ENCODE peak calls at places on chromosomes 13 and 19, in eight cellular contexts. One of them, this sample, is unnamed.

GRCh38 chr19:46890423-46891170 is 29.8 kb downstream of the ARHGAP35 start:
- DNase-seq in Peyer's patch: peak; percentile 67
- DNase-seq in NCI-H1105: no peak
- DNase-seq in OCI-LY7: no peak
- DNase-seq in lung: no peak
- DNase-seq in nephron progenitor cell: no peak
- DNase-seq in stimulated activated CD8-positive, alpha-beta memory T cell treated with anti-CD3 and anti-CD28 coated beads, Interleukin-15, amount 100 ng/mL, for 1 hour: no peak
- DNase-seq in activated CD4-positive, CD25-positive, alpha-beta regulatory T cell treated with anti-CD3 and anti-CD28 coated beads, Interleukin-2, amount 50 U/mL, for 16 hours: no peak
- DNase-seq in this sample: no peak

GRCh38 chr13:28181413-28181812 is 43.1 kb downstream of the PAN3 start:
- DNase-seq in Peyer's patch: no peak
- DNase-seq in NCI-H1105: no peak
- DNase-seq in OCI-LY7: no peak
- DNase-seq in lung: no peak
- DNase-seq in nephron progenitor cell: no peak
- DNase-seq in stimulated activated CD8-positive, alpha-beta memory T cell treated with anti-CD3 and anti-CD28 coated beads, Interleukin-15, amount 100 ng/mL, for 1 hour: no peak
- DNase-seq in activated CD4-positive, CD25-positive, alpha-beta regulatory T cell treated with anti-CD3 and anti-CD28 coated beads, Interleukin-2, amount 50 U/mL, for 16 hours: no peak
- DNase-seq in this sample: no peak

GRCh38 chr13:43116242-43116641 is 92.9 kb downstream of the DNAJC15 start:
- DNase-seq in Peyer's patch: no peak
- DNase-seq in NCI-H1105: no peak
- DNase-seq in OCI-LY7: no peak
- DNase-seq in lung: no peak
- DNase-seq in nephron progenitor cell: no peak
- DNase-seq in stimulated activated CD8-positive, alpha-beta memory T cell treated with anti-CD3 and anti-CD28 coated beads, Interleukin-15, amount 100 ng/mL, for 1 hour: no peak
- DNase-seq in activated CD4-positive, CD25-positive, alpha-beta regulatory T cell treated with anti-CD3 and anti-CD28 coated beads, Interleukin-2, amount 50 U/mL, for 16 hours: no peak
- DNase-seq in this sample: no peak

GRCh38 chr13:21608961-21609360 is 5.0 kb upstream of the MICU2 start:
- DNase-seq in Peyer's patch: no peak
- DNase-seq in NCI-H1105: no peak
- DNase-seq in OCI-LY7: no peak
- DNase-seq in lung: no peak
- DNase-seq in nephron progenitor cell: no peak
- DNase-seq in stimulated activated CD8-positive, alpha-beta memory T cell treated with anti-CD3 and anti-CD28 coated beads, Interleukin-15, amount 100 ng/mL, for 1 hour: no peak
- DNase-seq in activated CD4-positive, CD25-positive, alpha-beta regulatory T cell treated with anti-CD3 and anti-CD28 coated beads, Interleukin-2, amount 50 U/mL, for 16 hours: no peak
- DNase-seq in this sample: no peak

GRCh38 chr19:51181913-51182419 is 39.9 kb downstream of the SIGLEC7 start:
- DNase-seq in Peyer's patch: no peak
- DNase-seq in NCI-H1105: no peak
- DNase-seq in OCI-LY7: no peak
- DNase-seq in lung: no peak
- DNase-seq in nephron progenitor cell: no peak
- DNase-seq in stimulated activated CD8-positive, alpha-beta memory T cell treated with anti-CD3 and anti-CD28 coated beads, Interleukin-15, amount 100 ng/mL, for 1 hour: no peak
- DNase-seq in activated CD4-positive, CD25-positive, alpha-beta regulatory T cell treated with anti-CD3 and anti-CD28 coated beads, Interleukin-2, amount 50 U/mL, for 16 hours: no peak
- DNase-seq in this sample: no peak

GRCh38 chr19:57664269-57665127 is 4.2 kb upstream of the ZSCAN4 start:
- DNase-seq in Peyer's patch: peak; percentile 45
- DNase-seq in NCI-H1105: peak; percentile 37
- DNase-seq in OCI-LY7: no peak
- DNase-seq in lung: peak; percentile 29
- DNase-seq in nephron progenitor cell: peak; percentile 82
- DNase-seq in stimulated activated CD8-positive, alpha-beta memory T cell treated with anti-CD3 and anti-CD28 coated beads, Interleukin-15, amount 100 ng/mL, for 1 hour: no peak
- DNase-seq in activated CD4-positive, CD25-positive, alpha-beta regulatory T cell treated with anti-CD3 and anti-CD28 coated beads, Interleukin-2, amount 50 U/mL, for 16 hours: no peak
- DNase-seq in this sample: no peak

GRCh38 chr13:46314587-46314986 is 72.5 kb downstream of the RUBCNL start:
- DNase-seq in Peyer's patch: no peak
- DNase-seq in NCI-H1105: no peak
- DNase-seq in OCI-LY7: no peak
- DNase-seq in lung: no peak
- DNase-seq in nephron progenitor cell: no peak
- DNase-seq in stimulated activated CD8-positive, alpha-beta memory T cell treated with anti-CD3 and anti-CD28 coated beads, Interleukin-15, amount 100 ng/mL, for 1 hour: no peak
- DNase-seq in activated CD4-positive, CD25-positive, alpha-beta regulatory T cell treated with anti-CD3 and anti-CD28 coated beads, Interleukin-2, amount 50 U/mL, for 16 hours: no peak
- DNase-seq in this sample: no peak

GRCh38 chr13:111397202-111397880 is 76.9 kb downstream of the TEX29 start:
- DNase-seq in Peyer's patch: peak; percentile 37
- DNase-seq in NCI-H1105: no peak
- DNase-seq in OCI-LY7: no peak
- DNase-seq in lung: no peak
- DNase-seq in nephron progenitor cell: no peak
- DNase-seq in stimulated activated CD8-positive, alpha-beta memory T cell treated with anti-CD3 and anti-CD28 coated beads, Interleukin-15, amount 100 ng/mL, for 1 hour: no peak
- DNase-seq in activated CD4-positive, CD25-positive, alpha-beta regulatory T cell treated with anti-CD3 and anti-CD28 coated beads, Interleukin-2, amount 50 U/mL, for 16 hours: no peak
- DNase-seq in this sample: no peak

GRCh38 chr19:38374332-38375097 is at the start of gene PSMD8:
- DNase-seq in Peyer's patch: peak; percentile 100
- DNase-seq in NCI-H1105: peak; percentile 98
- DNase-seq in OCI-LY7: peak; percentile 100
- DNase-seq in lung: peak; percentile 100
- DNase-seq in nephron progenitor cell: peak; percentile 97
- DNase-seq in stimulated activated CD8-positive, alpha-beta memory T cell treated with anti-CD3 and anti-CD28 coated beads, Interleukin-15, amount 100 ng/mL, for 1 hour: peak; percentile 94
- DNase-seq in activated CD4-positive, CD25-positive, alpha-beta regulatory T cell treated with anti-CD3 and anti-CD28 coated beads, Interleukin-2, amount 50 U/mL, for 16 hours: peak; percentile 98
- DNase-seq in this sample: peak; percentile 100

GRCh38 chr13:106118050-106118449 is 417.4 kb downstream of the EFNB2 start:
- DNase-seq in Peyer's patch: no peak
- DNase-seq in NCI-H1105: no peak
- DNase-seq in OCI-LY7: no peak
- DNase-seq in lung: no peak
- DNase-seq in nephron progenitor cell: no peak
- DNase-seq in stimulated activated CD8-positive, alpha-beta memory T cell treated with anti-CD3 and anti-CD28 coated beads, Interleukin-15, amount 100 ng/mL, for 1 hour: no peak
- DNase-seq in activated CD4-positive, CD25-positive, alpha-beta regulatory T cell treated with anti-CD3 and anti-CD28 coated beads, Interleukin-2, amount 50 U/mL, for 16 hours: no peak
- DNase-seq in this sample: no peak

GRCh38 chr13:51584731-51585191 is 499 bp downstream of the WDFY2 start:
- DNase-seq in Peyer's patch: peak; percentile 81
- DNase-seq in NCI-H1105: peak; percentile 29
- DNase-seq in OCI-LY7: peak; percentile 85
- DNase-seq in lung: peak; percentile 63
- DNase-seq in nephron progenitor cell: peak; percentile 63
- DNase-seq in stimulated activated CD8-positive, alpha-beta memory T cell treated with anti-CD3 and anti-CD28 coated beads, Interleukin-15, amount 100 ng/mL, for 1 hour: peak; percentile 24
- DNase-seq in activated CD4-positive, CD25-positive, alpha-beta regulatory T cell treated with anti-CD3 and anti-CD28 coated beads, Interleukin-2, amount 50 U/mL, for 16 hours: peak; percentile 41
- DNase-seq in this sample: peak; percentile 40

GRCh38 chr19:33040994-33041827 is 23.5 kb downstream of the RHPN2 start:
- DNase-seq in Peyer's patch: peak; percentile 85
- DNase-seq in NCI-H1105: no peak
- DNase-seq in OCI-LY7: no peak
- DNase-seq in lung: no peak
- DNase-seq in nephron progenitor cell: no peak
- DNase-seq in stimulated activated CD8-positive, alpha-beta memory T cell treated with anti-CD3 and anti-CD28 coated beads, Interleukin-15, amount 100 ng/mL, for 1 hour: no peak
- DNase-seq in activated CD4-positive, CD25-positive, alpha-beta regulatory T cell treated with anti-CD3 and anti-CD28 coated beads, Interleukin-2, amount 50 U/mL, for 16 hours: no peak
- DNase-seq in this sample: no peak

GRCh38 chr13:37208052-37208451 is 102.6 kb upstream of the CSNK1A1L start:
- DNase-seq in Peyer's patch: no peak
- DNase-seq in NCI-H1105: no peak
- DNase-seq in OCI-LY7: no peak
- DNase-seq in lung: no peak
- DNase-seq in nephron progenitor cell: no peak
- DNase-seq in stimulated activated CD8-positive, alpha-beta memory T cell treated with anti-CD3 and anti-CD28 coated beads, Interleukin-15, amount 100 ng/mL, for 1 hour: no peak
- DNase-seq in activated CD4-positive, CD25-positive, alpha-beta regulatory T cell treated with anti-CD3 and anti-CD28 coated beads, Interleukin-2, amount 50 U/mL, for 16 hours: no peak
- DNase-seq in this sample: no peak

GRCh38 chr13:25300861-25301346 is 521 bp upstream of the NUP58 start:
- DNase-seq in Peyer's patch: peak; percentile 47
- DNase-seq in NCI-H1105: no peak
- DNase-seq in OCI-LY7: no peak
- DNase-seq in lung: peak; percentile 42
- DNase-seq in nephron progenitor cell: no peak
- DNase-seq in stimulated activated CD8-positive, alpha-beta memory T cell treated with anti-CD3 and anti-CD28 coated beads, Interleukin-15, amount 100 ng/mL, for 1 hour: no peak
- DNase-seq in activated CD4-positive, CD25-positive, alpha-beta regulatory T cell treated with anti-CD3 and anti-CD28 coated beads, Interleukin-2, amount 50 U/mL, for 16 hours: no peak
- DNase-seq in this sample: peak; percentile 23

GRCh38 chr19:37537391-37537947 is 30.7 kb downstream of the ZNF793 start:
- DNase-seq in Peyer's patch: no peak
- DNase-seq in NCI-H1105: no peak
- DNase-seq in OCI-LY7: no peak
- DNase-seq in lung: no peak
- DNase-seq in nephron progenitor cell: no peak
- DNase-seq in stimulated activated CD8-positive, alpha-beta memory T cell treated with anti-CD3 and anti-CD28 coated beads, Interleukin-15, amount 100 ng/mL, for 1 hour: no peak
- DNase-seq in activated CD4-positive, CD25-positive, alpha-beta regulatory T cell treated with anti-CD3 and anti-CD28 coated beads, Interleukin-2, amount 50 U/mL, for 16 hours: no peak
- DNase-seq in this sample: no peak

GRCh38 chr19:5694167-5694951 is 4.3 kb downstream of the RPL36 start:
- DNase-seq in Peyer's patch: no peak
- DNase-seq in NCI-H1105: no peak
- DNase-seq in OCI-LY7: no peak
- DNase-seq in lung: no peak
- DNase-seq in nephron progenitor cell: no peak
- DNase-seq in stimulated activated CD8-positive, alpha-beta memory T cell treated with anti-CD3 and anti-CD28 coated beads, Interleukin-15, amount 100 ng/mL, for 1 hour: no peak
- DNase-seq in activated CD4-positive, CD25-positive, alpha-beta regulatory T cell treated with anti-CD3 and anti-CD28 coated beads, Interleukin-2, amount 50 U/mL, for 16 hours: no peak
- DNase-seq in this sample: no peak

GRCh38 chr19:15180451-15181390 is 20.1 kb downstream of the NOTCH3 start:
- DNase-seq in Peyer's patch: peak; percentile 72
- DNase-seq in NCI-H1105: peak; percentile 75
- DNase-seq in OCI-LY7: peak; percentile 24
- DNase-seq in lung: peak; percentile 60
- DNase-seq in nephron progenitor cell: peak; percentile 65
- DNase-seq in stimulated activated CD8-positive, alpha-beta memory T cell treated with anti-CD3 and anti-CD28 coated beads, Interleukin-15, amount 100 ng/mL, for 1 hour: no peak
- DNase-seq in activated CD4-positive, CD25-positive, alpha-beta regulatory T cell treated with anti-CD3 and anti-CD28 coated beads, Interleukin-2, amount 50 U/mL, for 16 hours: no peak
- DNase-seq in this sample: no peak

GRCh38 chr19:17205237-17206140 is 9.7 kb upstream of the USE1 start:
- DNase-seq in Peyer's patch: peak; percentile 89
- DNase-seq in NCI-H1105: no peak
- DNase-seq in OCI-LY7: peak; percentile 65
- DNase-seq in lung: peak; percentile 68
- DNase-seq in nephron progenitor cell: peak; percentile 57
- DNase-seq in stimulated activated CD8-positive, alpha-beta memory T cell treated with anti-CD3 and anti-CD28 coated beads, Interleukin-15, amount 100 ng/mL, for 1 hour: no peak
- DNase-seq in activated CD4-positive, CD25-positive, alpha-beta regulatory T cell treated with anti-CD3 and anti-CD28 coated beads, Interleukin-2, amount 50 U/mL, for 16 hours: no peak
- DNase-seq in this sample: no peak

GRCh38 chr13:89695343-89696257 is 1651.9 kb upstream of the MIR17HG start:
- DNase-seq in Peyer's patch: no peak
- DNase-seq in NCI-H1105: no peak
- DNase-seq in OCI-LY7: peak; percentile 39
- DNase-seq in lung: peak; percentile 37
- DNase-seq in nephron progenitor cell: peak; percentile 68
- DNase-seq in stimulated activated CD8-positive, alpha-beta memory T cell treated with anti-CD3 and anti-CD28 coated beads, Interleukin-15, amount 100 ng/mL, for 1 hour: no peak
- DNase-seq in activated CD4-positive, CD25-positive, alpha-beta regulatory T cell treated with anti-CD3 and anti-CD28 coated beads, Interleukin-2, amount 50 U/mL, for 16 hours: no peak
- DNase-seq in this sample: peak; percentile 56

This sample was measured in globus pallidus.